ENCODE peak calls at places on chromosomes 5 and 9, in four cellular contexts. One of them, this sample, is unnamed. For H3K27me3 and H3K36me3, the result is how much of the 10 kb centered on the place peaks cover.

GRCh38 chr5:170633235-170634041 is 129.6 kb downstream of the KCNIP1 start:
- DNase-seq in mesendoderm: peak
- DNase-seq in testis: peak
- DNase-seq in BJ: peak
- DNase-seq in this sample: peak

GRCh38 chr5:34034497-34035327 is 8.3 kb downstream of the C1QTNF3 start:
- DNase-seq in mesendoderm: no peak
- DNase-seq in testis: no peak
- DNase-seq in BJ: no peak
- DNase-seq in this sample: no peak

GRCh38 chr5:107378218-107378899 is 292.4 kb downstream of the EFNA5 start:
- DNase-seq in testis: no peak
- DNase-seq in BJ: no peak
- DNase-seq in mesendoderm: no peak
- DNase-seq in this sample: no peak

GRCh38 chr9:93257808-93258331 is 73.9 kb downstream of the WNK2 start:
- DNase-seq in BJ: no peak
- DNase-seq in testis: peak
- DNase-seq in mesendoderm: no peak
- DNase-seq in this sample: peak

GRCh38 chr9:96858670-96859069 is 4.4 kb upstream of the ZNF782 start:
- DNase-seq in BJ: no peak
- DNase-seq in mesendoderm: no peak
- DNase-seq in testis: no peak
- DNase-seq in this sample: no peak

GRCh38 chr5:369151-369939 is 47.8 kb downstream of the AHRR start:
- DNase-seq in BJ: no peak
- DNase-seq in testis: peak
- DNase-seq in mesendoderm: no peak
- DNase-seq in this sample: peak

GRCh38 chr9:13719981-13720380 is 440.5 kb upstream of the MPDZ start:
- DNase-seq in testis: no peak
- DNase-seq in mesendoderm: no peak
- DNase-seq in BJ: no peak
- DNase-seq in this sample: no peak

GRCh38 chr5:93280518-93280917 is 300.5 kb downstream of the NR2F1-AS1 start:
- DNase-seq in testis: no peak
- DNase-seq in BJ: no peak
- DNase-seq in mesendoderm: no peak
- DNase-seq in this sample: no peak

GRCh38 chr9:83396348-83396747 is 141.9 kb downstream of the FRMD3 start:
- DNase-seq in testis: peak
- DNase-seq in BJ: no peak
- DNase-seq in mesendoderm: no peak
- DNase-seq in this sample: no peak

GRCh38 chr5:136040746-136041415 is 12.1 kb downstream of the TGFBI start:
- DNase-seq in testis: no peak
- DNase-seq in mesendoderm: no peak
- DNase-seq in BJ: no peak
- DNase-seq in this sample: no peak

GRCh38 chr5:179610109-179610902 is 13.2 kb downstream of the HNRNPH1 start:
- DNase-seq in testis: no peak
- DNase-seq in mesendoderm: no peak
- DNase-seq in BJ: no peak
- DNase-seq in this sample: no peak

GRCh38 chr5:9519537-9519936 is 26.3 kb downstream of the SEMA5A start:
- DNase-seq in mesendoderm: no peak
- DNase-seq in testis: peak
- DNase-seq in BJ: peak
- DNase-seq in this sample: no peak

GRCh38 chr5:133199366-133199901 is 147.6 kb downstream of the HSPA4 start:
- DNase-seq in BJ: no peak
- DNase-seq in mesendoderm: no peak
- DNase-seq in testis: no peak
- DNase-seq in this sample: no peak

GRCh38 chr5:35608881-35609779 is 8.5 kb upstream of the SPEF2 start:
- DNase-seq in mesendoderm: no peak
- DNase-seq in BJ: peak
- DNase-seq in testis: no peak
- DNase-seq in this sample: no peak

GRCh38 chr9:18718393-18718792 is 244.4 kb downstream of the ADAMTSL1 start:
- DNase-seq in testis: no peak
- DNase-seq in mesendoderm: no peak
- DNase-seq in BJ: no peak
- DNase-seq in this sample: no peak

GRCh38 chr9:124527781-124528180 is 20.6 kb upstream of the NR5A1 start:
- DNase-seq in BJ: peak
- DNase-seq in testis: no peak
- DNase-seq in mesendoderm: no peak
- DNase-seq in this sample: no peak

GRCh38 chr5:15117691-15118090 is 246.1 kb upstream of the ANKH start:
- DNase-seq in testis: no peak
- DNase-seq in BJ: no peak
- DNase-seq in mesendoderm: no peak
- DNase-seq in this sample: no peak

GRCh38 chr9:713046-713445 is 128.5 kb upstream of the DMRT1 start:
- DNase-seq in testis: no peak
- DNase-seq in mesendoderm: no peak
- DNase-seq in BJ: no peak
- DNase-seq in this sample: no peak

GRCh38 chr5:114010362-114010761 is 351.5 kb upstream of the KCNN2 start:
- DNase-seq in BJ: peak
- DNase-seq in testis: no peak
- DNase-seq in mesendoderm: no peak
- DNase-seq in this sample: no peak

GRCh38 chr5:4627887-4628286 is 512.2 kb upstream of the ADAMTS16 start:
- DNase-seq in BJ: no peak
- DNase-seq in testis: no peak
- DNase-seq in mesendoderm: no peak
- DNase-seq in this sample: no peak

GRCh38 chr9:128026255-128027165 is 40.6 kb downstream of the NAIF1 start:
- DNase-seq in testis: no peak
- DNase-seq in mesendoderm: peak
- DNase-seq in BJ: no peak
- DNase-seq in this sample: no peak

GRCh38 chr9:114583776-114584175 is 3.8 kb upstream of the ATP6V1G1 start:
- DNase-seq in BJ: no peak
- DNase-seq in mesendoderm: no peak
- DNase-seq in testis: no peak
- DNase-seq in this sample: no peak

GRCh38 chr9:114587345-114588149 is at the start of gene ATP6V1G1:
- DNase-seq in mesendoderm: peak
- DNase-seq in testis: peak
- DNase-seq in BJ: peak
- DNase-seq in this sample: peak

GRCh38 chr9:114588150-114588663 is 638 bp downstream of the ATP6V1G1 start:
- DNase-seq in BJ: no peak
- DNase-seq in mesendoderm: no peak
- DNase-seq in testis: peak
- DNase-seq in this sample: no peak

GRCh38 chr9:114580609-114581193 is 6.9 kb upstream of the ATP6V1G1 start:
- DNase-seq in testis: no peak
- DNase-seq in BJ: no peak
- DNase-seq in mesendoderm: no peak
- DNase-seq in this sample: no peak

GRCh38 chr9:114583371-114583770 is 4.2 kb upstream of the ATP6V1G1 start:
- DNase-seq in mesendoderm: peak
- DNase-seq in BJ: no peak
- DNase-seq in testis: no peak
- DNase-seq in this sample: peak
- H3K4me3 ChIP-seq in mesendoderm: no peak
- H3K4me3 ChIP-seq in BJ: no peak
- H3K4me3 ChIP-seq in testis: no peak
- H3K4me3 ChIP-seq in this sample: no peak

GRCh38 chr5:1887400-1888360 is 5.0 kb upstream of the IRX4 start:
- DNase-seq in testis: no peak
- DNase-seq in mesendoderm: peak
- DNase-seq in BJ: no peak
- DNase-seq in this sample: peak
- H3K27me3 ChIP-seq in testis: under half
- H3K27me3 ChIP-seq in mesendoderm: under half
- H3K27me3 ChIP-seq in BJ: under half
- H3K27me3 ChIP-seq in this sample: half or more

DNA sequence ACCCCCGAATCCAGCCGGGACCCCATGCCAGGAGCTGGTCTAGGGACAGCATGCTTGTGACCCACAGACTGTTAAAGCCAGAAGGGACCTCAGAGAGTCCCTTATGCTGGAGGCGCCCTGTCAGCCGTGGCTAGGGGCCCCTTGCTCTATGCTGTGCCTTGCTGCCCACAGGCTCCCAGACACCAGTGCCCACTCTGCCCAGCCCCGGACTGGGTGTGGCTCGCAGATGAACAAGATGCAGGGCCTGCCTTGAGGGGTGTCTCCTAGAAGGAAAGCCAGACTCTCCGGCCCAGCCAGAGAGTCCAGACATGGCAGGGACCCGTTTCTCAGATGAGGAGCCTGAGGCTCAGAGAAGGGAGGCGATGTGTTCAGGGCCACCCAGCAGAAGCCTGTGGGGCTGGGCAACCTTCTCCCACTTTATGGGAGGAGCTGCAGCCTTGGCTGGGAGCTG is 85.7 kb downstream of the LMX1B start:
- DNase-seq in BJ: no peak
- DNase-seq in mesendoderm: no peak
- DNase-seq in testis: no peak
- DNase-seq in this sample: peak
- H3K36me3 ChIP-seq in BJ: under half
- H3K36me3 ChIP-seq in mesendoderm: under half
- H3K36me3 ChIP-seq in testis: under half
- H3K36me3 ChIP-seq in this sample: under half

GRCh38 chr9:123266655-123267421 is 1.5 kb downstream of the STRBP start:
- DNase-seq in mesendoderm: peak
- DNase-seq in BJ: no peak
- DNase-seq in testis: no peak
- DNase-seq in this sample: peak
- H3K4me3 ChIP-seq in mesendoderm: peak
- H3K4me3 ChIP-seq in BJ: no peak
- H3K4me3 ChIP-seq in testis: peak
- H3K4me3 ChIP-seq in this sample: peak

DNA sequence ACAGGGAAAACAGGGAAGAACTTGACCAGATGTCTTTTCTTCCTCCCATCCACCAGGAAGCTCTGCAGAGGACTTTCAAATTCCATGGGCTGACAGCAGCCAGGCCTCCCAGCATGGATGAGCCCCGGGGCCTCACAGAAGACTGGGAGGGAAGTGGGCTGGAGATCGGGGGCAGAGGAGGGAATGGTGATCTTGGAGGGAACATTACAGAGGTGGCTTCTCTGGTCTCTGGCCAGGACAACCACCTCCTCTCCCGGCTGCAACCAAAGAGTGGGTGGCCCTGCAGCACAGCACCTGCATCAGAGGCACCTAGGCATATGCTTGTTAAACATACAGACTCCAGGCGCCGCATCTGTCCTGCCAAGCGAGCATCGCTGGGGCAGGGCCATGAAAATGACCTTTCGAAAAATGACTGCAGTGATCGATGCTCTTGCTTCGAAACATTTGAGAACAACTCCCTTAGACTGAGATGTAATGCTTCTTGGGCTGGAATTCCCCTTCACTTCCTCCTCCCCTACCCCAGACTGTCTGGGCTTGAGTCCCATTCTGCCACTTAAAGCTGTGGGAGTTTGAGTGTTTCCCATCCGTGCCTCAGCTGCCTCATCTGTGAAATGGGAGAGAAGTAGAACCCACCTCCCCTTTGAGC is 68.7 kb upstream of the UNC5A start:
- DNase-seq in mesendoderm: no peak
- DNase-seq in BJ: no peak
- DNase-seq in testis: no peak
- DNase-seq in this sample: peak
- H3K27me3 ChIP-seq in mesendoderm: under half
- H3K27me3 ChIP-seq in BJ: under half
- H3K27me3 ChIP-seq in testis: under half
- H3K27me3 ChIP-seq in this sample: under half